ENCODE peak calls at places on chromosome 18, in ten cellular contexts. S is brain microvascular endothelial cell, J is choroid plexus epithelial cell, Q is psoas muscle, V is foreskin fibroblast, E is epithelial cell of esophagus, P is mucosa of descending colon, X is WERI-Rb-1, B is uterus, G is GM23248. L is an unnamed sample.

GRCh38 chr18:8514409-8514808 is 94.8 kb upstream of the RAB12 start:
- DNase-seq in S (no peak), J (no peak), Q (no peak), V (no peak), E (no peak), P (no peak), X (no peak), B (no peak), G (no peak), L (no peak)

GRCh38 chr18:27713037-27713726 is 463.7 kb downstream of the CDH2 start:
- DNase-seq in S (peak; percentile 18), J (peak; percentile 39), Q (no peak), V (peak; percentile 15), E (no peak), P (no peak), X (no peak), B (no peak), G (peak; percentile 3), L (no peak)

GRCh38 chr18:46335551-46336059 is 231.4 kb downstream of the HAUS1 start:
- DNase-seq in S (no peak), J (peak; percentile 36), Q (no peak), V (no peak), E (no peak), P (no peak), X (peak; percentile 75), B (no peak), G (no peak), L (peak; percentile 23)

GRCh38 chr18:24539866-24540604 is 79.6 kb downstream of the HRH4 start:
- DNase-seq in S (no peak), J (no peak), Q (no peak), V (no peak), E (no peak), P (no peak), X (no peak), B (no peak), G (no peak), L (no peak)

GRCh38 chr18:57698571-57699276 is 77.1 kb upstream of the NARS1 start:
- DNase-seq in S (no peak), J (peak; percentile 82), Q (no peak), V (peak; percentile 58), E (peak; percentile 71), P (no peak), X (no peak), B (no peak), G (peak; percentile 83), L (peak; percentile 78)

GRCh38 chr18:78407456-78407823 is 572.2 kb upstream of the SALL3 start:
- DNase-seq in S (no peak), J (no peak), Q (no peak), V (no peak), E (no peak), P (peak; percentile 65), X (peak; percentile 56), B (no peak), G (no peak), L (no peak)

GRCh38 chr18:22731398-22731797 is 201.7 kb upstream of the RBBP8 start:
- DNase-seq in S (no peak), J (peak; percentile 12), Q (no peak), V (no peak), E (no peak), P (no peak), X (no peak), B (no peak), G (no peak), L (no peak)

GRCh38 chr18:55513199-55513598 is 74.8 kb downstream of the TCF4 start:
- DNase-seq in S (no peak), J (no peak), Q (no peak), V (no peak), E (peak; percentile 56), P (no peak), X (no peak), B (no peak), G (peak; percentile 66), L (peak; percentile 55)

GRCh38 chr18:3624818-3625716 is 175.1 kb downstream of the TGIF1 start:
- DNase-seq in S (peak; percentile 96), J (peak; percentile 95), Q (peak; percentile 35), V (peak; percentile 91), E (peak; percentile 90), P (peak; percentile 45), X (no peak), B (no peak), G (peak; percentile 95), L (peak; percentile 99)

GRCh38 chr18:57311472-57311871 is 40.9 kb upstream of the ST8SIA3 start:
- DNase-seq in S (no peak), J (no peak), Q (no peak), V (no peak), E (no peak), P (no peak), X (no peak), B (no peak), G (no peak), L (no peak)

GRCh38 chr18:12883003-12883683 is 894 bp downstream of the PTPN2 start:
- DNase-seq in S (no peak), J (no peak), Q (no peak), V (no peak), E (no peak), P (no peak), X (no peak), B (no peak), G (peak; percentile 72), L (no peak)

GRCh38 chr18:46814394-46814793 is 57.5 kb upstream of the ST8SIA5 start:
- DNase-seq in S (no peak), J (no peak), Q (no peak), V (no peak), E (no peak), P (no peak), X (no peak), B (no peak), G (no peak), L (no peak)

GRCh38 chr18:36187138-36187825 is at the start of gene MOCOS:
- DNase-seq in S (peak; percentile 42), J (peak; percentile 50), Q (peak; percentile 80), V (peak; percentile 86), E (peak; percentile 71), P (peak; percentile 93), X (peak; percentile 53), B (peak; percentile 79), G (peak; percentile 87), L (peak; percentile 63)

GRCh38 chr18:46265190-46266156 is 161.3 kb downstream of the HAUS1 start:
- DNase-seq in S (peak; percentile 27), J (peak; percentile 77), Q (no peak), V (no peak), E (no peak), P (no peak), X (no peak), B (no peak), G (no peak), L (peak; percentile 13)

DNA sequence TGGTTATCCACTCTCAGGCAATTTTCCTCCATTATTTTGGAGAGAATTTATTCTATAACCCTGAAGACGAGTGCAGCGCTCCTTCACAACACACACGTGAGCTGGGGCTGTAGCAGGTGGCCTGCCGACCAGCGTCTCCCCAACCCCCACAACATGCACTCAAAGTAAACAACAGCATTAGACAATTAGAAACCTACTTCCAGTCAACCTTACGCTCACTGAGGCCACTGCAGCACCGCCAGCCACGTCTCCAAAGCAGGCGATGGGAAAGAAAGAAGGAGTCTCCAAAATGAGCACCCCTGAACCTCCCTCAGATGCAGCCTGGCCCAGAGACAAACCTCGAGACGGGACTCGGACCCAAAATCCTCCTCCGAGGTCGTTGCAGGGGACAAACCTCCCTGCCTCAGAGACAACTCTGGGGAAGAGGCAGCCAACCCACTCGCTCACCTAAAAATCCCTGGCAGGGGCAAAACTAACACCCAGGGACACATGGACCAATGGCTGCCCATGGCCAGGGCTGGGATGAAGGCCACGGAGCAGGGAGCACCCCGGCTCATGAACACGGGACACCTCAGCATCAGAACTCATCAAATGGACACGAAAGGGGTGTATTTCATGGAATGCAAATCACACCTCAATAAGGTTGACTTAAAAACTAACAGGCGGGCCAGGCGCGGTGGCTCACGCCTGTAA is 2.6 kb downstream of the SLC66A2 start:
- DNase-seq in S (no peak), J (no peak), Q (no peak), V (no peak), E (no peak), P (no peak), X (peak; percentile 13), B (no peak), G (no peak), L (no peak)
- H3K4me3 ChIP-seq in S (no peak overlapping the region), J (no peak overlapping the region), Q (peak overlapping the region; percentile 77), V (no peak overlapping the region), E (no peak overlapping the region), P (no peak overlapping the region), X (no peak overlapping the region), B (no peak overlapping the region), G (no peak overlapping the region), L (no peak overlapping the region)

DNA sequence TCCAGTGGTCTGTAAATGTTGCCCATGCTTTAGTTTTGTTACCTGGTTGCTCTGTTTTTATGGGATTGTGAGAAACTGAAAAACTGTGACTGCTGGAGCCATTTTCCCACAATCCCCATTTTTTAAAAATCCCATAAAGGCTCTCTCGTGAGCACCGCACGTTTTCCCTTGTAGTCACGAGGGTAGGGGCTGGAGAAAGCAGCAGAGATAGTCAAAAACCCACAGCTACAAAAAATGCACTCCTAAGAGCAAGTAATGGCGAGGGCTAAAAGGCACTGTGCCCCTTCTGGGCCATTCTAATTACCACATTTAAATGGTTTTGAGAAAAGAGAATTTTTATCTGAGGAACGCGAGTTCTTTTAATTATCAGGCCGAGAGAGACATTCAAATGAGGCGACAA is 1.8 kb upstream of the CTDP1 start:
- DNase-seq in S (no peak), J (no peak), Q (no peak), V (no peak), E (no peak), P (no peak), X (no peak), B (no peak), G (no peak), L (no peak)
- H3K4me3 ChIP-seq in S (no peak overlapping the region), J (no peak overlapping the region), Q (peak overlapping the region; percentile 74), V (no peak overlapping the region), E (peak overlapping the region; percentile 78), P (no peak overlapping the region), X (peak overlapping the region; percentile 89), B (no peak overlapping the region), G (peak overlapping the region; percentile 92), L (peak overlapping the region; percentile 92)

GRCh38 chr18:10453885-10454772 is at the start of gene APCDD1:
- DNase-seq in S (no peak), J (no peak), Q (peak; percentile 77), V (peak; percentile 80), E (peak; percentile 9), P (peak; percentile 49), X (peak; percentile 73), B (peak; percentile 88), G (peak; percentile 55), L (no peak)
- H3K4me3 ChIP-seq in S (peak within 1 kb of the TSS; percentile 38), J (no peak within 1 kb of the TSS), Q (peak within 1 kb of the TSS; percentile 68), V (peak within 1 kb of the TSS; percentile 67), E (peak within 1 kb of the TSS; percentile 56), P (peak within 1 kb of the TSS; percentile 17), X (peak within 1 kb of the TSS; percentile 77), B (peak within 1 kb of the TSS; percentile 65), G (peak within 1 kb of the TSS; percentile 64), L (peak within 1 kb of the TSS; percentile 42)

DNA sequence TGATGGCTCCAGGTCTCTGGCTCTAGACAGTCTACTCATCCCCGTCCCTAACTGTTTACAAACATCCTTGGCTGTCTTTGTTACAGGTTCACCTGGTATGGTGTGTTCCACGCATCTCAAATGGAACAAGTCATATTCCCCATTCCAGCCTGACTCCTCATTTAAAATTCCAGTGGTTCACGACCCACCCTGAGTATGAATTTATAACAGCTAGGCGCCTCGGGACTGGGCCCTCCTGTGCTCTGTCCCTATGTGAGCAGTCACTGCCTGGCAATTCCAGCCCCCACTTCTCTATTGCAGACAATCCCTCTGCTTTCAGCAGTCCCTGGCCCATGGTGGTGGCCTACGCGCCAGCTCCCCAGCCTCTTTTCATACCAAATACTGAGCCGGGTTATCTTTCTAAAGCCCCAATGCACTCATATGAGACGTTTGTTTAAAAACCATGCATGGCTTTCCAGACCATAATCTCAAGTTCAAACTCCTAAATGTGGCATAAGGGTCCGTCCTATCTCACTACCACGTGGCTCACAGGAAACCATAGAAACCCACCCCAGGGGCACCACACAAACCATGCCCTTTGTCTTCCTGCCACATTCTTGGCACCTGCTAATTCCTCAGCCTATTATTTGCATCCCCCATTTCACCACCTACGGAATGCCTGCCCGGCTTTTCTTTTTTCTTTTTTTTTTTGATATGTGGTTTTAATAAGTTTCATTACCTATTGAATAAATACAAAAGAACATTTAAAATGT is 1.6 kb downstream of the SERPINB8 start:
- DNase-seq in S (no peak), J (no peak), Q (no peak), V (no peak), E (peak; percentile 48), P (no peak), X (no peak), B (no peak), G (peak; percentile 17), L (no peak)
- H3K4me3 ChIP-seq in S (peak overlapping the region; percentile 91), J (peak overlapping the region; percentile 84), Q (peak overlapping the region; percentile 90), V (peak overlapping the region; percentile 81), E (peak overlapping the region; percentile 79), P (no peak overlapping the region), X (no peak overlapping the region), B (no peak overlapping the region), G (peak overlapping the region; percentile 82), L (peak overlapping the region; percentile 86)

L was measured in cardiac fibroblast.